ENCODE peak calls at places on chromosomes 6 and 20, in eight cellular contexts. K, C, O, X, Y, U, F and Q are unnamed samples. For H3K9me3 and H3K36me3, the result is how much of the 10 kb centered on the place peaks cover.

GRCh38 chr6:21219241-21219640 is 374.3 kb upstream of the SOX4 start:
- DNase-seq in O (peak), X (no peak), K (no peak), C (no peak), Y (no peak), F (no peak), U (no peak), Q (no peak)

GRCh38 chr20:18164356-18164755 is 26.7 kb downstream of the KAT14 start:
- DNase-seq in F (no peak), X (no peak), C (no peak), Y (no peak), K (no peak), O (peak), U (no peak), Q (no peak)

GRCh38 chr6:94367316-94367715 is 948.0 kb upstream of the EPHA7 start:
- DNase-seq in X (no peak), Y (no peak), C (no peak), F (no peak), U (no peak), K (no peak), O (no peak), Q (no peak)

GRCh38 chr6:122614303-122614702 is 4.1 kb downstream of the PKIB start:
- DNase-seq in O (no peak), K (no peak), F (no peak), X (no peak), C (no peak), Y (no peak), U (no peak), Q (no peak)

GRCh38 chr6:158529629-158530028 is 30.3 kb upstream of the TMEM181 start:
- DNase-seq in X (no peak), K (no peak), O (no peak), C (no peak), U (no peak), F (no peak), Y (no peak), Q (no peak)

GRCh38 chr6:20879526-20879925 is 345.3 kb downstream of the CDKAL1 start:
- DNase-seq in K (no peak), F (no peak), O (no peak), U (no peak), X (no peak), C (no peak), Y (no peak), Q (peak)

GRCh38 chr6:146305098-146305497 is 238.5 kb upstream of the RAB32 start:
- DNase-seq in U (no peak), X (no peak), F (no peak), Y (peak), O (no peak), K (no peak), C (no peak), Q (peak)

GRCh38 chr6:14429396-14429795 is 311.8 kb downstream of the CD83 start:
- DNase-seq in X (no peak), U (no peak), Y (no peak), F (no peak), O (no peak), C (no peak), K (no peak), Q (peak)

GRCh38 chr20:6767536-6768227 is at the start of gene BMP2:
- DNase-seq in C (peak), X (peak), F (no peak), Y (peak), K (no peak), O (peak), U (no peak), Q (peak)

GRCh38 chr6:21496749-21497148 is 96.8 kb upstream of the SOX4 start:
- DNase-seq in C (no peak), F (no peak), K (no peak), U (no peak), X (no peak), Y (no peak), O (no peak), Q (no peak)

GRCh38 chr20:7911586-7912330 is 28.5 kb downstream of the HAO1 start:
- DNase-seq in X (no peak), F (no peak), Y (no peak), O (no peak), K (no peak), U (no peak), C (no peak), Q (no peak)

GRCh38 chr6:3484240-3484639 is 27.4 kb upstream of the SLC22A23 start:
- DNase-seq in X (no peak), U (no peak), Y (no peak), O (peak), C (no peak), F (no peak), K (no peak), Q (peak)

GRCh38 chr6:40720375-40720748 is 133.2 kb upstream of the LRFN2 start:
- DNase-seq in K (no peak), O (no peak), F (no peak), Y (no peak), C (no peak), U (no peak), X (no peak), Q (no peak)

GRCh38 chr6:101747160-101747559 is 353.7 kb downstream of the GRIK2 start:
- DNase-seq in F (no peak), Y (no peak), O (no peak), U (no peak), C (no peak), X (no peak), K (no peak), Q (peak)

GRCh38 chr6:37289931-37290330 is 32.0 kb upstream of the TMEM217 start:
- DNase-seq in C (no peak), K (no peak), F (no peak), O (no peak), U (no peak), Y (no peak), X (no peak), Q (no peak)

GRCh38 chr20:39751557-39752137 is 789.5 kb downstream of the DHX35 start:
- DNase-seq in C (no peak), U (no peak), O (no peak), K (no peak), X (no peak), F (no peak), Y (no peak), Q (no peak)
- H3K9me3 ChIP-seq in C (under half), U (under half), O (under half), K (under half), X (under half), F (under half), Y (under half), Q (under half)

GRCh38 chr6:33685411-33686224 is 25.9 kb downstream of the UQCC2 start:
- DNase-seq in C (no peak), K (no peak), Y (no peak), U (no peak), X (no peak), O (no peak), F (no peak), Q (no peak)

GRCh38 chr6:33688006-33688405 is 23.5 kb downstream of the UQCC2 start:
- DNase-seq in C (no peak), K (no peak), U (no peak), O (no peak), F (no peak), X (no peak), Y (no peak), Q (no peak)

GRCh38 chr6:33686981-33687975 is 24.2 kb downstream of the UQCC2 start:
- DNase-seq in U (no peak), Y (no peak), F (no peak), O (no peak), X (no peak), C (no peak), K (no peak), Q (no peak)

GRCh38 chr6:33684983-33685382 is 26.5 kb downstream of the UQCC2 start:
- DNase-seq in C (no peak), F (no peak), U (no peak), O (no peak), K (no peak), Y (no peak), X (no peak), Q (no peak)

GRCh38 chr6:33686225-33686742 is 25.2 kb downstream of the UQCC2 start:
- DNase-seq in F (no peak), C (no peak), U (no peak), Y (no peak), O (no peak), K (no peak), X (no peak), Q (no peak)
- H3K36me3 ChIP-seq in F (half or more), C (half or more), U (under half), Y (half or more), O (under half), K (under half), X (half or more), Q (under half)

DNA sequence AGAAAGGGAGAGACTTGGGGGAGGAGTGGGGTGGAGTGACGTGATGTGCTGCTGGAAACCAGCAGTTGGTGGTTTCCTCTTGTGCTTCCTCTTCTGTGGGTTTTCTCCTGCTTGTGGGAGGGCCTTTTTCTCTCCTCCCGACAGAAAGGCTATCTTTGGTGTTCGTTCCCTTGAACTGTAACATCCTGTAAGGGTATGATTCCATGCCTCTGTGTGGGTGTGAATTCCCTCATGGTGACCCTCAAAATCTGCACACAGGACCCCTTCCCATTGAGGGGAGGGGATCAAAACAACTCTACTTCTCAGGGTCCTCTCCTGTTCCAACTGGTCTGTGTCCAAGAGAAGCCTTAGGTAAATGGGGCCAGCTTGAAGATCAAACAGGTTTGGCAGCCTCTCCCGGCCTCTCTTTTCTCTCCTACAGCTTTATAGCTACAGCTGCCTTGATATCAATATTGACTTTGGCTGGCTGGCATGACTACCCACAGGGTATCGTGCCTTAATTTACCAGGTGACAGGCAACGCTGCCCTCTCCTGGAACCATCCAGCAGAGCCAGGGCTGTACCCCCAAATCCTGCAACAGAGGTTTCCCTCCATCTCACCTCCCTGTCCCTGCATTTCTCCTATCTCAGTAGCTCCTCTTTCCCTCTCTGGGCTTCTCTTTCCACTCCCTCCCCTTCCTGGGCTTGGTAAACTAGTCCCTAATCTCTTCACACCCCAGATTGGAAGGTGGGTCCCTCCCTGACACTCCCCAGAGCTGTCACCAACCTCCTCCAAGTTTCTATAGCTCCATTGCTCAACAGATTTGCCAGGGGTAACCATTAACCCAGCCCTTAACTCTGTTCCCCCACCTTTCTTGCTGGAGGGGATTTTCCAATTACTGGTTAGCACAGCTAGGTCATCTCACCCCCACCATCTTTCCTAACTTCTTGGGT is 1.5 kb upstream of the MSH5 start:
- DNase-seq in Y (peak), U (no peak), X (peak), C (peak), F (peak), O (peak), K (peak), Q (peak)
- H3K4me3 ChIP-seq in Y (no peak), U (peak), X (no peak), C (no peak), F (peak), O (peak), K (peak), Q (peak)

GRCh38 chr6:55642366-55642765 is 63.4 kb upstream of the HMGCLL1 start:
- DNase-seq in K (no peak), Y (no peak), X (no peak), F (no peak), C (no peak), O (no peak), U (no peak), Q (no peak)
- H3K9me3 ChIP-seq in K (under half), Y (under half), X (under half), F (under half), C (under half), O (under half), U (under half), Q (under half)

GRCh38 chr6:127290391-127290963 is 23.8 kb downstream of the RNF146 start:
- DNase-seq in X (no peak), O (no peak), U (no peak), Y (no peak), K (no peak), C (no peak), F (no peak), Q (no peak)
- H3K36me3 ChIP-seq in X (half or more), O (under half), U (under half), Y (under half), K (under half), C (under half), F (under half), Q (under half)